ENCODE peak calls at places on chromosomes 16 and 17, in six cellular contexts. A is cardiac fibroblast, I is fibroblast of lung, L is iris pigment epithelial cell, V is NCI-H1105, D is HEK293T. T is an unnamed sample.

GRCh38 chr17:43970366-43970765 is 16.6 kb upstream of the PYY start:
- DNase-seq in D (no peak), A (no peak), V (no peak), L (no peak), I (no peak), T (no peak)

GRCh38 chr17:69773081-69773480 is 301.9 kb upstream of the KCNJ16 start:
- DNase-seq in V (peak), A (no peak), D (no peak), I (peak), L (peak), T (no peak)

GRCh38 chr17:49656247-49656646 is 21.6 kb downstream of the SPOP start:
- DNase-seq in I (no peak), D (no peak), A (no peak), L (no peak), V (no peak), T (no peak)

GRCh38 chr16:11034005-11034404 is 89.6 kb downstream of the CLEC16A start:
- DNase-seq in A (peak), V (no peak), D (no peak), L (peak), I (peak), T (no peak)

GRCh38 chr16:50941651-50942050 is 199.8 kb downstream of the CYLD start:
- DNase-seq in D (no peak), A (no peak), L (no peak), V (no peak), I (no peak), T (no peak)

GRCh38 chr17:28871056-28871579 is 16.3 kb downstream of the ERAL1 start:
- DNase-seq in V (no peak), A (no peak), I (no peak), D (no peak), L (peak), T (no peak)

GRCh38 chr17:31627960-31628359 is 231.1 kb downstream of the COPRS start:
- DNase-seq in D (no peak), V (no peak), L (peak), I (peak), A (no peak), T (no peak)

GRCh38 chr16:27890866-27891265 is 172.6 kb downstream of the GSG1L start:
- DNase-seq in A (no peak), L (no peak), I (no peak), D (no peak), V (no peak), T (no peak)

GRCh38 chr16:1464196-1464893 is 10.5 kb downstream of the CLCN7 start:
- DNase-seq in D (no peak), I (no peak), V (no peak), A (no peak), L (no peak), T (no peak)

GRCh38 chr17:65530985-65531507 is 30.4 kb downstream of the AXIN2 start:
- DNase-seq in A (peak), I (peak), D (no peak), L (peak), V (no peak), T (no peak)

GRCh38 chr16:30567160-30567990 is 4.1 kb downstream of the ZNF688 start:
- DNase-seq in A (no peak), V (no peak), L (no peak), D (no peak), I (no peak), T (no peak)

GRCh38 chr16:2226245-2226793 is 2.9 kb downstream of the E4F1 start:
- DNase-seq in L (no peak), D (no peak), V (no peak), I (no peak), A (no peak), T (no peak)

GRCh38 chr16:10835281-10835931 is 16.8 kb upstream of the TVP23A start:
- DNase-seq in L (no peak), V (no peak), D (no peak), I (no peak), A (no peak), T (no peak)

GRCh38 chr17:59618894-59619312 is 792 bp upstream of the CLTC start:
- DNase-seq in A (peak), L (no peak), V (no peak), I (no peak), D (no peak), T (no peak)

GRCh38 chr17:12815642-12816141 is 26.4 kb downstream of the ARHGAP44 start:
- DNase-seq in A (no peak), L (no peak), D (no peak), I (no peak), V (no peak), T (no peak)

GRCh38 chr17:16415031-16415924 is at the start of gene TRPV2:
- DNase-seq in I (no peak), V (no peak), L (no peak), D (peak), A (no peak), T (peak)

GRCh38 chr17:36935681-36936454 is 1.4 kb upstream of the LHX1 start:
- DNase-seq in L (no peak), D (no peak), V (no peak), A (no peak), I (no peak), T (no peak)

GRCh38 chr17:13568746-13569739 is 32.7 kb downstream of the HS3ST3A1 start:
- DNase-seq in L (no peak), V (no peak), D (no peak), A (peak), I (peak), T (no peak)

GRCh38 chr17:78412403-78412802 is 34.0 kb downstream of the PGS1 start:
- DNase-seq in A (peak), L (peak), D (peak), I (peak), V (no peak), T (no peak)

GRCh38 chr16:54812229-54812628 is 118.4 kb upstream of the IRX5 start:
- DNase-seq in I (no peak), A (peak), V (no peak), D (no peak), L (no peak), T (no peak)

GRCh38 chr16:11614587-11615175 is 28.0 kb upstream of the LITAF start:
- DNase-seq in A (no peak), V (no peak), I (peak), L (no peak), D (no peak), T (no peak)

GRCh38 chr17:47208744-47209488 is at the start of gene MYL4:
- DNase-seq in A (no peak), I (peak), V (no peak), D (no peak), L (no peak), T (peak)

GRCh38 chr17:30586818-30587595 is 109.8 kb downstream of the GOSR1 start:
- DNase-seq in D (no peak), L (peak), A (peak), V (no peak), I (peak), T (no peak)

GRCh38 chr16:81005644-81006471 is 827 bp downstream of the CMC2 start:
- DNase-seq in L (no peak), A (peak), V (no peak), D (no peak), I (no peak), T (peak)

GRCh38 chr16:89624775-89625761 is 11.6 kb downstream of the DPEP1 start:
- DNase-seq in D (no peak), L (no peak), V (no peak), I (no peak), A (no peak), T (no peak)

GRCh38 chr17:48149174-48150106 is 41.9 kb downstream of the SNX11 start:
- DNase-seq in D (peak), L (peak), I (no peak), A (no peak), V (peak), T (peak)

GRCh38 chr16:29678691-29679267 is at the start of gene QPRT:
- DNase-seq in A (peak), D (peak), V (no peak), L (peak), I (peak), T (no peak)

GRCh38 chr17:64732336-64733006 is 70.4 kb upstream of the SMURF2 start:
- DNase-seq in A (peak), I (peak), L (peak), V (no peak), D (no peak), T (no peak)

GRCh38 chr17:51289776-51290175 is 29.4 kb downstream of the UTP18 start:
- DNase-seq in D (no peak), A (no peak), V (no peak), L (peak), I (no peak), T (no peak)

GRCh38 chr16:645852-646678 is 3.1 kb upstream of the WDR90 start:
- DNase-seq in I (no peak), V (no peak), L (no peak), A (no peak), D (no peak), T (no peak)

GRCh38 chr17:37490638-37491614 is 1.2 kb downstream of the DUSP14 start:
- DNase-seq in I (peak), L (peak), A (peak), D (peak), V (no peak), T (peak)

GRCh38 chr16:19748389-19749110 is 30.5 kb downstream of the IQCK start:
- DNase-seq in V (peak), D (no peak), L (no peak), A (peak), I (no peak), T (no peak)

GRCh38 chr17:3744032-3744431 is 20.3 kb downstream of the HASPIN start:
- DNase-seq in L (peak), A (no peak), I (peak), V (no peak), D (no peak), T (no peak)

GRCh38 chr17:7328840-7329359 is at the start of gene NEURL4:
- DNase-seq in I (no peak), A (no peak), V (no peak), D (no peak), L (no peak), T (no peak)

GRCh38 chr17:40157972-40158371 is 17.6 kb downstream of the CASC3 start:
- DNase-seq in D (no peak), A (no peak), L (no peak), V (no peak), I (no peak), T (no peak)